ENCODE peak calls at places on chromosomes 6 and 20, in four cellular contexts. C, K, E and P are unnamed samples. For H3K4me1, the result is how much of the 10 kb centered on the place peaks cover.

GRCh38 chr6:53956068-53956711 is 155.1 kb upstream of the MLIP start:
- DNase-seq in C (peak), K (peak), E (peak), P (peak)

GRCh38 chr6:26249709-26249958 is 115.4 kb upstream of the BTN3A2 start:
- DNase-seq in C (no peak), K (no peak), E (peak), P (no peak)

GRCh38 chr6:32952817-32953739 is at the start of gene HLA-DMA:
- DNase-seq in C (peak), K (peak), E (peak), P (peak)

GRCh38 chr20:48957053-48957481 is 35.6 kb downstream of the ARFGEF2 start:
- DNase-seq in C (no peak), K (no peak), E (no peak), P (no peak)

GRCh38 chr6:35058041-35058675 is 83.0 kb downstream of the TCP11 start:
- DNase-seq in C (peak), K (no peak), E (peak), P (peak)

GRCh38 chr6:55397986-55398385 is 70.7 kb downstream of the GFRAL start:
- DNase-seq in C (no peak), K (no peak), E (no peak), P (no peak)

GRCh38 chr6:52263709-52264320 is 19.5 kb upstream of the IL17F start:
- DNase-seq in C (peak), K (peak), E (peak), P (peak)

GRCh38 chr6:87182321-87182720 is 27.0 kb downstream of the ZNF292 start:
- DNase-seq in C (no peak), K (no peak), E (no peak), P (no peak)

GRCh38 chr6:29722773-29723665 is at the start of gene HLA-F:
- DNase-seq in C (peak), K (peak), E (peak), P (peak)

GRCh38 chr6:13328076-13328874 is at the start of gene TBC1D7:
- DNase-seq in C (peak), K (peak), E (peak), P (peak)
- H3K4me1 ChIP-seq in C (under half), K (under half), E (under half), P (under half)

DNA sequence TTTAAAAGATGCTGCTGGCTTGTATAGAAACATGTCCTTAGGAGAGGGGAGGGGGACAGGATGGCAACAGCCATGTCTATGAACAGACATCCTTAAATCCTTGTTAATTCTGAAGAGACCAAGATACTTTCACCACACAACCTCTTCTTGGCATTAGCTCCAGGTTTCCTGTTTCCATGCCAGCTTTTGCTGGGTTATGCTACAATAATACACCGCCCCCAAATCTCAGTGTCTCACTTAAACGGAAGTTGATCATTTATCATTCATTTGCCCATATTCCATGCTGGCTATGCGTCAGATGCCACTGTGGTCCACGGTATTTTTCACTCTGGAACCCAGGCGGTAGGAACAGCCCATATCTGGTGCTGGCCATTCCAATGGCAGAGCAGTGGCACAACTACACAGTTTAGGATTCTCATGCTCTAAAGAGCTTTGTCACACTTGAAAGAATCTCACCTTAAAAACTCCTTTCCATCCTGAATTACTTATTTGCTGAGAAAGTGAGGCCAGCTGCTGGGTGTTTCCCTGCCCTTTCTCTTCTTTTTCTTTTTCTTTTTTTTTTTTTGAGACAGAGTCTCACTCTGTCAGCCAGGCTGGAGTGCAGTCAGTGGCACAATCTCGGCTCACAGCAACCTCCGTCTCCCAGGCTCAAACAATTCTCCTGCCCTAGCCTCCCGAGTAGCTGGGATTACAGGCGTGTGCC is 3.7 kb upstream of the RNASET2 start:
- DNase-seq in C (no peak), K (no peak), E (no peak), P (no peak)
- H3K27ac ChIP-seq in C (peak), K (peak), E (peak), P (no peak)

GRCh38 chr20:59028812-59029211 is 3.3 kb downstream of the ATP5F1E start:
- DNase-seq in C (no peak), K (no peak), E (no peak), P (no peak)

GRCh38 chr20:59026904-59027745 is 5.0 kb downstream of the ATP5F1E start:
- DNase-seq in C (no peak), K (no peak), E (no peak), P (no peak)

GRCh38 chr20:59025086-59025485 is 5.9 kb downstream of the TUBB1 start:
- DNase-seq in C (no peak), K (no peak), E (no peak), P (no peak)

GRCh38 chr20:59025511-59025910 is 6.3 kb downstream of the TUBB1 start:
- DNase-seq in C (no peak), K (no peak), E (no peak), P (no peak)

GRCh38 chr20:59027746-59028320 is 4.3 kb downstream of the ATP5F1E start:
- DNase-seq in C (no peak), K (no peak), E (no peak), P (no peak)
- H3K4me3 ChIP-seq in C (no peak), K (no peak), E (no peak), P (no peak)

DNA sequence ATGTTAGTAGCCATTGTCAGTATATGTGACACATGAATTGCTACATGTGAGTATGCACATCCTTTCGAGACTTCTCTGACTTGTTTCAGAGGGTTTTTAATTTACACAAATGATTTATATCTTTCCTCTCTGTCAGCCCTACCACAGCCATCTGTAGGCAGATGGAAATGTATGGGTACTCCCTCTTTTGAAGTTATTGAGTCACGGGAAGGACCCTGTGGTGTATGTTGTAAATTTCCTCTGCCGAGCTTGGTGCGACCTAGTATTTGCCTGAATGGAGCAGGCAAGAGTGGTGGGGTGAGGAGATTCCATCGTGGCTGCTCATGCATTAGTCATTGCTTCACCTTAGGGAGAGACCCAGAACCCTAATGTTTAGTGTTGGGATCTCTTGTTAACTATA is 171.9 kb downstream of the JARID2 start:
- DNase-seq in C (no peak), K (no peak), E (no peak), P (no peak)
- H3K4me1 ChIP-seq in C (under half), K (under half), E (under half), P (under half)

GRCh38 chr6:129601323-129601722 is 108.7 kb downstream of the ARHGAP18 start:
- DNase-seq in C (no peak), K (no peak), E (no peak), P (no peak)

GRCh38 chr6:129603731-129604130 is 106.2 kb downstream of the ARHGAP18 start:
- DNase-seq in C (no peak), K (no peak), E (no peak), P (no peak)

GRCh38 chr6:129598244-129599187 is 111.5 kb downstream of the ARHGAP18 start:
- DNase-seq in C (no peak), K (no peak), E (peak), P (peak)

GRCh38 chr6:129597023-129597713 is 112.8 kb downstream of the ARHGAP18 start:
- DNase-seq in C (no peak), K (no peak), E (no peak), P (no peak)

DNA sequence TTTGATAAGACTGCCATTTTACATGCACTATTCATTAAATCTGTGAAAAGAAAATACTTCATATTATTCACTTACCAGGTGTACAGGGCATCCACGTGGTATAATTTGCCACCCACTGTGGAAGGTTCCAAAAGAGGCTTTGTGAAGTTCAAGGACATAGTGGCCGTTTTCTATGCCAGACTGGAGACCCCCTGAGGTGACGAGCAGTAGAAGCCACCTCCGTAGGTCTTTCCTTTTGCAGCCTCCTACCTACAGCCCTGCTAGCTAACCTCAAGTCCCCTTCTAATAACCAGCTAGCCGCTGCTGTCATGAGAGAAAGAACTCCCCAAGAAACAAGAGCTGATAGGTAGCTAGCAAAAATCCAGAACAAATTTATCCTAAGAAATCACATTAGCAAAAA is 110.5 kb downstream of the ARHGAP18 start:
- DNase-seq in C (no peak), K (no peak), E (no peak), P (no peak)
- H3K27ac ChIP-seq in C (no peak), K (no peak), E (no peak), P (no peak)

GRCh38 chr6:134517145-134517658 is 199.3 kb upstream of the SGK1 start:
- DNase-seq in C (peak), K (peak), E (peak), P (peak)
- H3K4me3 ChIP-seq in C (no peak), K (no peak), E (no peak), P (no peak)

GRCh38 chr6:153960741-153961140 is 78.3 kb upstream of the OPRM1 start:
- DNase-seq in C (no peak), K (no peak), E (no peak), P (no peak)

GRCh38 chr6:153962548-153962947 is 76.5 kb upstream of the OPRM1 start:
- DNase-seq in C (no peak), K (no peak), E (no peak), P (no peak)

GRCh38 chr6:153963352-153963751 is 75.7 kb upstream of the OPRM1 start:
- DNase-seq in C (no peak), K (no peak), E (no peak), P (no peak)

GRCh38 chr6:153965996-153966395 is 73.0 kb upstream of the OPRM1 start:
- DNase-seq in C (no peak), K (no peak), E (no peak), P (no peak)
- H3K4me1 ChIP-seq in C (under half), K (under half), E (under half), P (under half)